ENCODE peak calls at places on chromosomes 2 and 18, in four cellular contexts. Z is left ventricle myocardium inferior, L is cardiac fibroblast, I is PC-3. O is an unnamed sample.

GRCh38 chr2:32357545-32358482 is 991 bp downstream of the BIRC6 start:
- DNase-seq in I (peak; percentile 34), L (peak; percentile 38), Z (peak; percentile 32), O (peak; percentile 41)

GRCh38 chr2:160294889-160295288 is 94.8 kb upstream of the ITGB6 start:
- DNase-seq in Z (no peak), L (peak; percentile 34), I (no peak), O (no peak)

GRCh38 chr18:44654555-44654954 is 26.1 kb upstream of the SETBP1 start:
- DNase-seq in L (peak; percentile 64), I (peak; percentile 83), Z (no peak), O (peak; percentile 62)

GRCh38 chr2:47785986-47786385 is 3.0 kb downstream of the MSH6 start:
- DNase-seq in L (no peak), Z (no peak), I (no peak), O (no peak)

GRCh38 chr2:14831458-14831857 is 198.9 kb downstream of the LRATD1 start:
- DNase-seq in I (peak; percentile 41), L (no peak), Z (no peak), O (no peak)

GRCh38 chr2:236866542-236867340 is 218.9 kb upstream of the COPS8 start:
- DNase-seq in L (no peak), I (no peak), Z (no peak), O (no peak)

GRCh38 chr2:178553047-178553446 is 72.8 kb downstream of the PLEKHA3 start:
- DNase-seq in I (peak; percentile 86), Z (no peak), L (peak; percentile 41), O (peak; percentile 66)

GRCh38 chr2:30979822-30980245 is 158.4 kb downstream of the GALNT14 start:
- DNase-seq in L (peak; percentile 16), I (peak; percentile 84), Z (peak; percentile 20), O (peak; percentile 84)

GRCh38 chr2:180184506-180184905 is 177.4 kb upstream of the CWC22 start:
- DNase-seq in Z (no peak), I (no peak), L (peak; percentile 33), O (peak; percentile 90)

GRCh38 chr2:37342636-37343211 is 1.7 kb upstream of the QPCT start:
- DNase-seq in L (no peak), I (no peak), Z (no peak), O (no peak)

GRCh38 chr2:227848586-227848985 is 22.8 kb upstream of the DAW1 start:
- DNase-seq in I (peak; percentile 60), Z (no peak), L (no peak), O (no peak)

GRCh38 chr2:96894151-96894531 is 24.3 kb upstream of the SEMA4C start:
- DNase-seq in I (no peak), L (no peak), Z (no peak), O (no peak)

GRCh38 chr2:23460983-23461382 is 76.0 kb downstream of the KLHL29 start:
- DNase-seq in I (no peak), Z (no peak), L (no peak), O (no peak)

GRCh38 chr18:67269206-67269605 is 247.3 kb downstream of the DSEL start:
- DNase-seq in I (no peak), L (no peak), Z (no peak), O (no peak)

GRCh38 chr2:43852196-43852730 is 13.5 kb downstream of the ABCG8 start:
- DNase-seq in Z (no peak), L (no peak), I (no peak), O (no peak)

GRCh38 chr2:118830121-118830520 is 17.3 kb downstream of the EN1 start:
- DNase-seq in L (no peak), I (peak; percentile 46), Z (no peak), O (peak; percentile 33)

GRCh38 chr2:29223851-29224692 is 108.9 kb downstream of the CLIP4 start:
- DNase-seq in Z (no peak), I (peak; percentile 52), L (peak; percentile 69), O (peak; percentile 97)

GRCh38 chr2:25497862-25498407 is 156.2 kb upstream of the DNMT3A start:
- DNase-seq in I (no peak), Z (no peak), L (no peak), O (no peak)

DNA sequence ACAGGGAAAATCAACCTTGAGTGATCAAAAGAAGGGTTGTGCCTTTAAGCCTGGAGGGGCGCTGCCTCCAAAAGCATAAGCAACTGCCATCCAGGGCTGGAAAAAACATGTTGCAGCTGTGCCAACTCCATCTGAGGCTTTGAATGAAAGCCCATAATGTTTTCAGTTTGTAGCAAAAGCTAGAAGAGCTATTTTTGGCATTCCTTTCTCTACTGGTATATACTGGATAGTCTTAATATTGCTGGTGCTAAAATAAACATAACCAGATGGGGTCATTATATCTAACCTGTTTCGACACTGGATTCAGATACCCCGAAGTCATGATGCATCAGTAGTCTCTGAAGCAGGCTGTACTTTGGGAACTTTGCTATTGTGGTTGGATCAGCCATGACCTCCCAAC is 25.1 kb downstream of the ANXA4 start:
- DNase-seq in L (peak; percentile 78), Z (no peak), I (no peak), O (peak; percentile 27)
- TF ChIP-seq CTCF in L (no peak), Z (no peak), I (no peak), O (no peak)

GRCh38 chr2:99154643-99155536 is at the start of the genes LIPT1 and TSGA10:
- DNase-seq in Z (peak; percentile 92), I (peak; percentile 89), L (peak; percentile 93), O (peak; percentile 89)
- TF ChIP-seq CTCF in Z (no peak), I (peak; percentile 43), L (no peak), O (no peak)

GRCh38 chr2:104890670-104891069 is 36.8 kb downstream of the POU3F3 start:
- DNase-seq in I (no peak), L (no peak), Z (no peak), O (no peak)

GRCh38 chr2:104889261-104890091 is 35.6 kb downstream of the POU3F3 start:
- DNase-seq in I (no peak), L (no peak), Z (no peak), O (no peak)

GRCh38 chr2:104891145-104891544 is 37.2 kb downstream of the POU3F3 start:
- DNase-seq in L (no peak), Z (no peak), I (no peak), O (no peak)

GRCh38 chr2:104888489-104889245 is 34.8 kb downstream of the POU3F3 start:
- DNase-seq in I (no peak), Z (no peak), L (no peak), O (no peak)

DNA sequence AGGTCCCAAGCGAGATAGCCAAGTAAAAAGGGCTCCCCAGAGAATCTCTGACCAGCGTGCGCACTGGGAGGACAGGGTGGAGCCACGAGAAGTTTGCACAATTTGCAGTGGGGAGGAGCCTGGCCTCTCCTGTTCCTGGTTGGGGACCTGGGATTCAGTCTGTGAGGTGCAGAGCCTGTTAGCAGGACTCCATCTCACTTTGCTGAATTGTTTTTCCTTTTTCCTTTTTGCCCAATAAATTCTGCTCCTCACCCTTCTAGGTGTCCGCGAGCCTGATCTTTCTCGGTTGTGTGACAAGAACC is 36.1 kb downstream of the POU3F3 start:
- DNase-seq in L (no peak), I (no peak), Z (no peak), O (no peak)
- TF ChIP-seq CTCF in L (no peak), I (no peak), Z (no peak), O (no peak)

DNA sequence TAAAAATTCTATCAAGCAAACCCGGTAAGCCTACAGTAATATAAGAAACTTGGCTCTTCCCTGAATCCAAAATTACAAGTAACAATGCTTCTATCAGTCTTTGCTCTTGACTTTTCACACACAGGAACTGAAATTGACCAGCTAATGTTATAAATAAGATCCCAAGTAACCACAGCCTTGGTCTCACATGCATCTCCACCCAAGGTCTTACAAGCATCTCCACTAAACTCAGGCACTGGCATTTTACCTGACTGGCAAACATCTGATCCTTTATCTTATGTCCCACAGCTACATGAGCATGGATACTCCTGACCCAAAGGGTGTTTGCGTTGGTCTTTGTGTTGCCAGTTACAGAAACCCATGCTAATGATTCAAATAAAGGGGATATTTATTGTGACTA is 302.3 kb upstream of the EPHA4 start:
- DNase-seq in I (no peak), L (no peak), Z (no peak), O (no peak)
- TF ChIP-seq CTCF in I (no peak), L (no peak), Z (no peak), O (no peak)

DNA sequence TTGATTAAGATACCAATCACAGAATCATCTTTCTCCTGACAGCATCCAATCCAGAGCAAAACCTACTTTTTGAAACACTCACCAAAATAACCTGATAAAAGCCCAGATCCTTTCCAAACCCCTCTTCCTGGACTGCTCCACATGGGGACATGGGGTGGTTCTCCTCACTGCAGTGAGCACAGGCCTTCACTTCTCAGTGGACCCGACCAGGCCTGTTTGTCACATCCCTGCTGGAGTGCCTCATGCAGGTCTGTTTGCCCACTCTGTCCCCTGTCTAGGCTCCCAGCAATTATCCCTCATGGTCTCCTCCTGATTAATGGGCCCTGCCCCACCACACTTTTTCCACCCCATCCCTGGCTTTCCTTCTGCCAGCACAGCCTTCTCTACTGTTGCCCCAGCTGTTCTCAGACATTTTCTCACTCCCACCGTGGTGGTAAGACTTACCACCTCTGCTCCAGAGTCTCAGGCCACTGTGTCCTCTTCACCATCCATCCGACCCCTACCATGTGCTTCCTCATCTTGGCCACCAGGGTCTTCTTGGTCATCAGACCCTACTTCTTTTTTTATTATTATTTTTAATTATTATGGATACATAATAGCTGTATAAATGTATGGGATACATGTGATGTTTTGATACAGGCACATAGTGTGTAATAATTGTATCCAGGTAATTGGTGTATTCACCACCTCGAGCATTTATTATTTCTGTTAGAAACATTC is 21.1 kb downstream of the MRPL30 start:
- DNase-seq in L (no peak), I (no peak), Z (no peak), O (no peak)
- TF ChIP-seq CTCF in L (peak; percentile 33), I (no peak), Z (no peak), O (peak; percentile 2)